ENCODE peak calls at places on chromosomes 1 and 21, in four cellular contexts. F, G, E and N are unnamed samples.

GRCh38 chr1:16915627-16915973 is 6.1 kb upstream of the CROCC start:
- DNase-seq in F (peak), G (no peak), E (no peak), N (no peak)

GRCh38 chr21:36846624-36847023 is 119.8 kb downstream of the HLCS start:
- DNase-seq in E (no peak), F (no peak), G (no peak), N (no peak)

GRCh38 chr1:220803401-220804201 is 16.9 kb downstream of the MTARC1 start:
- DNase-seq in F (peak), E (peak), G (peak), N (no peak)

GRCh38 chr1:61742620-61743431 is 546 bp downstream of the PATJ start:
- DNase-seq in E (peak), G (peak), F (peak), N (peak)

GRCh38 chr1:72954943-72955342 is 672.6 kb upstream of the NEGR1 start:
- DNase-seq in G (no peak), F (no peak), E (no peak), N (no peak)

GRCh38 chr1:220528679-220529529 is 968 bp downstream of the MARK1 start:
- DNase-seq in E (no peak), F (no peak), G (peak), N (peak)

GRCh38 chr1:246035060-246035531 is 472.0 kb downstream of the SMYD3 start:
- DNase-seq in E (no peak), G (peak), F (peak), N (no peak)

GRCh38 chr1:56911098-56911497 is 54.7 kb downstream of the C8B start:
- DNase-seq in F (no peak), G (no peak), E (peak), N (no peak)

GRCh38 chr1:183180213-183180612 is 5.9 kb upstream of the LAMC2 start:
- DNase-seq in E (no peak), F (peak), G (peak), N (peak)

GRCh38 chr1:112399456-112399855 is 3.4 kb downstream of the CTTNBP2NL start:
- DNase-seq in E (no peak), G (peak), F (no peak), N (no peak)

GRCh38 chr1:168335500-168335899 is 54.8 kb downstream of the TBX19 start:
- DNase-seq in E (no peak), F (no peak), G (no peak), N (no peak)

GRCh38 chr1:173253046-173253445 is 45.9 kb upstream of the TNFSF4 start:
- DNase-seq in G (no peak), F (no peak), E (no peak), N (no peak)

GRCh38 chr21:36815284-36815683 is 116.4 kb downstream of the SIM2 start:
- DNase-seq in G (no peak), E (no peak), F (no peak), N (no peak)

GRCh38 chr1:173255214-173255813 is 48.2 kb upstream of the TNFSF4 start:
- DNase-seq in G (peak), E (peak), F (peak), N (no peak)

GRCh38 chr1:234720709-234721436 is 110.9 kb upstream of the IRF2BP2 start:
- DNase-seq in F (no peak), E (no peak), G (no peak), N (no peak)

GRCh38 chr21:14382486-14382834 is 486 bp downstream of the HSPA13 start:
- DNase-seq in E (no peak), F (no peak), G (no peak), N (no peak)

GRCh38 chr21:14376854-14377253 is 6.1 kb downstream of the HSPA13 start:
- DNase-seq in G (no peak), E (no peak), F (no peak), N (no peak)
- TF ChIP-seq CTCF in G (no peak), E (no peak), F (peak), N (no peak)

GRCh38 chr1:42333662-42334239 is 1.3 kb downstream of the FOXJ3 start:
- DNase-seq in E (no peak), F (no peak), G (peak), N (no peak)

GRCh38 chr1:42332877-42333276 is 2.2 kb downstream of the FOXJ3 start:
- DNase-seq in F (no peak), E (no peak), G (no peak), N (no peak)

GRCh38 chr1:42335809-42336518 is 929 bp upstream of the FOXJ3 start:
- DNase-seq in G (peak), F (no peak), E (peak), N (no peak)

GRCh38 chr1:42335050-42335808 is at the start of gene FOXJ3:
- DNase-seq in F (peak), E (peak), G (peak), N (peak)

GRCh38 chr1:42334240-42335049 is 590 bp downstream of the FOXJ3 start:
- DNase-seq in G (peak), E (peak), F (peak), N (peak)
- TF ChIP-seq POLR2AphosphoS5 in G (no peak), E (peak), F (no peak), N (no peak)

DNA sequence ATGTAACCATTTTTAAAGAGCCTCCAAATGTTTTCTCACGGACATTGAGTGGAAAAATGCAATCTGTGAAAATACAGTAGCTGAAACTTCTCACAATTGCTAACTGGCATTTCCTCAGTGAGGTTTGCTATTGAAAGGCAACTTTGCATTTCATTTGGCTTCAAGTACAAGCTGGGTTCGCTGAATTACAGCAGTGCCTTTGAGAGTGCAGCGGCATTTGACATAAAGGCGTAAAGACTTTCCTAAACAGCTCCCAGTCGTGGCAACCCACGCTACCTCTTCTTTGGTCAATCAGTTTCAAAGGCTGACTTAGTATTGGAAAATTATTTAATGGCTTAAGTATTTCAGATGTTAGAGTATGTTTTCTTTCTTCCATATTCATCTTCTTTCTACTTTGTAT is 39.3 kb upstream of the ZBTB18 start:
- DNase-seq in E (no peak), G (peak), F (no peak), N (no peak)
- H3K4me3 ChIP-seq in E (no peak), G (no peak), F (no peak), N (no peak)

GRCh38 chr1:28370220-28371010 is 875 bp downstream of the PHACTR4 start:
- DNase-seq in G (no peak), F (peak), E (no peak), N (peak)
- TF ChIP-seq CTCF in G (no peak), F (peak), E (no peak), N (peak)